ENCODE peak calls at places on chromosomes 13 and 19, in eight cellular contexts. V is midbrain, R is NCI-H2107, E is left colon, S is nephron progenitor cell, O is kidney tubule cell, Y is HFFc6, Q is fibroblast of the conjunctiva. K is an unnamed sample.

GRCh38 chr19:30852168-30852567 is 480.0 kb downstream of the ZNF536 start:
- DNase-seq in S (no peak), Y (no peak), V (no peak), Q (no peak), O (no peak), E (no peak), R (no peak), K (no peak)

GRCh38 chr13:109569938-109570711 is 216.3 kb downstream of the IRS2 start:
- DNase-seq in E (no peak), Q (no peak), Y (no peak), O (no peak), V (no peak), R (no peak), S (no peak), K (peak; percentile 85)

GRCh38 chr13:98454389-98454881 is 122.5 kb downstream of the STK24 start:
- DNase-seq in O (peak; percentile 65), S (no peak), R (no peak), Y (peak; percentile 90), Q (peak; percentile 77), V (peak; percentile 43), E (no peak), K (no peak)

GRCh38 chr13:113041293-113041690 is 64.3 kb upstream of the F7 start:
- DNase-seq in Q (no peak), Y (no peak), R (no peak), E (no peak), O (no peak), S (no peak), V (peak; percentile 80), K (no peak)

GRCh38 chr13:21767032-21767431 is 96.2 kb downstream of the FGF9 start:
- DNase-seq in V (no peak), O (no peak), R (no peak), E (no peak), Q (no peak), Y (no peak), S (no peak), K (no peak)

GRCh38 chr19:1457031-1457739 is 7.3 kb downstream of the APC2 start:
- DNase-seq in E (no peak), V (no peak), O (no peak), Y (no peak), Q (no peak), S (peak; percentile 31), R (no peak), K (no peak)

GRCh38 chr13:60152114-60152513 is 11.6 kb downstream of the DIAPH3 start:
- DNase-seq in V (no peak), R (no peak), E (no peak), O (peak; percentile 51), Y (no peak), S (no peak), Q (no peak), K (no peak)

GRCh38 chr19:42440357-42441046 is 2.2 kb downstream of the CXCL17 start:
- DNase-seq in Q (peak; percentile 42), R (peak; percentile 43), E (peak; percentile 70), V (peak; percentile 67), O (peak; percentile 71), S (peak; percentile 82), Y (peak; percentile 61), K (peak; percentile 74)

GRCh38 chr19:34474233-34474989 is 7.1 kb upstream of the WTIP start:
- DNase-seq in E (no peak), Y (no peak), R (no peak), Q (no peak), V (no peak), O (no peak), S (no peak), K (no peak)

GRCh38 chr19:41887711-41888382 is 4.9 kb downstream of the ARHGEF1 start:
- DNase-seq in V (peak; percentile 69), O (peak; percentile 93), Q (no peak), E (peak; percentile 79), Y (peak; percentile 62), S (peak; percentile 35), R (peak; percentile 59), K (peak; percentile 63)

GRCh38 chr13:27250833-27251165 is 559 bp upstream of the RPL21 start:
- DNase-seq in V (no peak), S (no peak), Y (no peak), Q (no peak), O (no peak), E (no peak), R (no peak), K (no peak)

GRCh38 chr19:15640294-15640903 is at the start of gene CYP4F3:
- DNase-seq in E (peak; percentile 97), O (peak; percentile 85), Q (no peak), Y (no peak), R (peak; percentile 18), S (no peak), V (no peak), K (peak; percentile 99)

GRCh38 chr13:111667757-111668156 is 347.3 kb downstream of the TEX29 start:
- DNase-seq in E (no peak), O (no peak), Y (no peak), R (no peak), V (no peak), S (no peak), Q (no peak), K (no peak)

GRCh38 chr19:6532244-6532999 is 1.6 kb downstream of the TNFSF9 start:
- DNase-seq in V (no peak), S (no peak), Y (no peak), E (no peak), O (no peak), R (no peak), Q (no peak), K (no peak)

GRCh38 chr13:24827799-24828198 is 63.8 kb downstream of the RNF17 start:
- DNase-seq in E (no peak), Q (no peak), S (no peak), V (no peak), R (no peak), Y (no peak), O (no peak), K (no peak)

GRCh38 chr19:35741216-35741541 is 1.1 kb downstream of the IGFLR1 start:
- DNase-seq in R (no peak), E (no peak), S (no peak), Q (no peak), Y (no peak), O (no peak), V (no peak), K (no peak)

K was measured in small intestine.